ENCODE peak calls at places on chromosomes 4 and X, in nine cellular contexts. One of them, this sample, is unnamed.

GRCh38 chrX:73903941-73904340 is 340.9 kb downstream of the CHIC1 start:
- DNase-seq in GM03348: no peak
- DNase-seq in ELR: no peak
- DNase-seq in SW480: no peak
- DNase-seq in fibroblast of villous mesenchyme: peak
- DNase-seq in head of caudate nucleus: no peak
- DNase-seq in pons: no peak
- DNase-seq in stimulated activated CD8-positive, alpha-beta memory T cell treated with anti-CD3 and anti-CD28 coated beads, Interleukin-7, amount 100 ng/mL, for 1 hour: no peak
- DNase-seq in HTR-8/SVneo: no peak
- DNase-seq in this sample: no peak

GRCh38 chrX:10569946-10570345 is 50.4 kb downstream of the MID1 start:
- DNase-seq in GM03348: peak
- DNase-seq in ELR: peak
- DNase-seq in SW480: no peak
- DNase-seq in fibroblast of villous mesenchyme: no peak
- DNase-seq in head of caudate nucleus: peak
- DNase-seq in pons: no peak
- DNase-seq in stimulated activated CD8-positive, alpha-beta memory T cell treated with anti-CD3 and anti-CD28 coated beads, Interleukin-7, amount 100 ng/mL, for 1 hour: no peak
- DNase-seq in HTR-8/SVneo: no peak
- DNase-seq in this sample: no peak

GRCh38 chrX:95318882-95319281 is 1365.8 kb upstream of the DIAPH2 start:
- DNase-seq in GM03348: peak
- DNase-seq in ELR: peak
- DNase-seq in SW480: no peak
- DNase-seq in fibroblast of villous mesenchyme: no peak
- DNase-seq in head of caudate nucleus: no peak
- DNase-seq in pons: no peak
- DNase-seq in stimulated activated CD8-positive, alpha-beta memory T cell treated with anti-CD3 and anti-CD28 coated beads, Interleukin-7, amount 100 ng/mL, for 1 hour: no peak
- DNase-seq in HTR-8/SVneo: no peak
- DNase-seq in this sample: no peak

GRCh38 chr4:157741642-157742041 is 431.2 kb downstream of the GASK1B start:
- DNase-seq in GM03348: no peak
- DNase-seq in ELR: peak
- DNase-seq in SW480: no peak
- DNase-seq in fibroblast of villous mesenchyme: no peak
- DNase-seq in head of caudate nucleus: no peak
- DNase-seq in pons: no peak
- DNase-seq in stimulated activated CD8-positive, alpha-beta memory T cell treated with anti-CD3 and anti-CD28 coated beads, Interleukin-7, amount 100 ng/mL, for 1 hour: no peak
- DNase-seq in HTR-8/SVneo: no peak
- DNase-seq in this sample: no peak

GRCh38 chr4:174365018-174365587 is 81.4 kb downstream of the CEP44 start:
- DNase-seq in GM03348: peak
- DNase-seq in ELR: peak
- DNase-seq in SW480: no peak
- DNase-seq in fibroblast of villous mesenchyme: peak
- DNase-seq in head of caudate nucleus: no peak
- DNase-seq in pons: peak
- DNase-seq in stimulated activated CD8-positive, alpha-beta memory T cell treated with anti-CD3 and anti-CD28 coated beads, Interleukin-7, amount 100 ng/mL, for 1 hour: no peak
- DNase-seq in HTR-8/SVneo: peak
- DNase-seq in this sample: no peak

GRCh38 chr4:139901516-139902327 is 236.1 kb downstream of the MGST2 start:
- DNase-seq in GM03348: peak
- DNase-seq in ELR: peak
- DNase-seq in SW480: no peak
- DNase-seq in fibroblast of villous mesenchyme: peak
- DNase-seq in head of caudate nucleus: no peak
- DNase-seq in pons: peak
- DNase-seq in stimulated activated CD8-positive, alpha-beta memory T cell treated with anti-CD3 and anti-CD28 coated beads, Interleukin-7, amount 100 ng/mL, for 1 hour: no peak
- DNase-seq in HTR-8/SVneo: no peak
- DNase-seq in this sample: no peak

GRCh38 chrX:49727847-49728246 is 32.1 kb upstream of the PAGE1 start:
- DNase-seq in GM03348: no peak
- DNase-seq in ELR: no peak
- DNase-seq in SW480: no peak
- DNase-seq in fibroblast of villous mesenchyme: no peak
- DNase-seq in head of caudate nucleus: no peak
- DNase-seq in pons: no peak
- DNase-seq in stimulated activated CD8-positive, alpha-beta memory T cell treated with anti-CD3 and anti-CD28 coated beads, Interleukin-7, amount 100 ng/mL, for 1 hour: no peak
- DNase-seq in HTR-8/SVneo: no peak
- DNase-seq in this sample: no peak

GRCh38 chr4:38266616-38267015 is 306.4 kb downstream of the PTTG2 start:
- DNase-seq in GM03348: peak
- DNase-seq in ELR: peak
- DNase-seq in SW480: peak
- DNase-seq in fibroblast of villous mesenchyme: peak
- DNase-seq in head of caudate nucleus: peak
- DNase-seq in pons: peak
- DNase-seq in stimulated activated CD8-positive, alpha-beta memory T cell treated with anti-CD3 and anti-CD28 coated beads, Interleukin-7, amount 100 ng/mL, for 1 hour: no peak
- DNase-seq in HTR-8/SVneo: no peak
- DNase-seq in this sample: no peak

GRCh38 chr4:72569719-72570235 is 756 bp upstream of the ADAMTS3 start:
- DNase-seq in GM03348: peak
- DNase-seq in ELR: peak
- DNase-seq in SW480: no peak
- DNase-seq in fibroblast of villous mesenchyme: peak
- DNase-seq in head of caudate nucleus: no peak
- DNase-seq in pons: no peak
- DNase-seq in stimulated activated CD8-positive, alpha-beta memory T cell treated with anti-CD3 and anti-CD28 coated beads, Interleukin-7, amount 100 ng/mL, for 1 hour: no peak
- DNase-seq in HTR-8/SVneo: no peak
- DNase-seq in this sample: no peak

GRCh38 chrX:77014655-77015377 is 432.4 kb upstream of the FGF16 start:
- DNase-seq in GM03348: no peak
- DNase-seq in ELR: no peak
- DNase-seq in SW480: peak
- DNase-seq in fibroblast of villous mesenchyme: no peak
- DNase-seq in head of caudate nucleus: peak
- DNase-seq in pons: peak
- DNase-seq in stimulated activated CD8-positive, alpha-beta memory T cell treated with anti-CD3 and anti-CD28 coated beads, Interleukin-7, amount 100 ng/mL, for 1 hour: no peak
- DNase-seq in HTR-8/SVneo: no peak
- DNase-seq in this sample: no peak

GRCh38 chr4:2041234-2042130 is 17.6 kb upstream of the NAT8L start:
- DNase-seq in GM03348: peak
- DNase-seq in ELR: peak
- DNase-seq in SW480: peak
- DNase-seq in fibroblast of villous mesenchyme: peak
- DNase-seq in head of caudate nucleus: peak
- DNase-seq in pons: peak
- DNase-seq in stimulated activated CD8-positive, alpha-beta memory T cell treated with anti-CD3 and anti-CD28 coated beads, Interleukin-7, amount 100 ng/mL, for 1 hour: peak
- DNase-seq in HTR-8/SVneo: peak
- DNase-seq in this sample: peak

GRCh38 chr4:176735300-176735699 is 57.4 kb downstream of the VEGFC start:
- DNase-seq in GM03348: no peak
- DNase-seq in ELR: peak
- DNase-seq in SW480: no peak
- DNase-seq in fibroblast of villous mesenchyme: peak
- DNase-seq in head of caudate nucleus: no peak
- DNase-seq in pons: no peak
- DNase-seq in stimulated activated CD8-positive, alpha-beta memory T cell treated with anti-CD3 and anti-CD28 coated beads, Interleukin-7, amount 100 ng/mL, for 1 hour: no peak
- DNase-seq in HTR-8/SVneo: no peak
- DNase-seq in this sample: no peak

GRCh38 chr4:118278473-118279274 is 74.1 kb downstream of the PRSS12 start:
- DNase-seq in GM03348: peak
- DNase-seq in ELR: peak
- DNase-seq in SW480: peak
- DNase-seq in fibroblast of villous mesenchyme: peak
- DNase-seq in head of caudate nucleus: peak
- DNase-seq in pons: peak
- DNase-seq in stimulated activated CD8-positive, alpha-beta memory T cell treated with anti-CD3 and anti-CD28 coated beads, Interleukin-7, amount 100 ng/mL, for 1 hour: peak
- DNase-seq in HTR-8/SVneo: peak
- DNase-seq in this sample: peak

GRCh38 chr4:70868778-70869177 is 29.1 kb upstream of the GRSF1 start:
- DNase-seq in GM03348: no peak
- DNase-seq in ELR: no peak
- DNase-seq in SW480: no peak
- DNase-seq in fibroblast of villous mesenchyme: no peak
- DNase-seq in head of caudate nucleus: no peak
- DNase-seq in pons: no peak
- DNase-seq in stimulated activated CD8-positive, alpha-beta memory T cell treated with anti-CD3 and anti-CD28 coated beads, Interleukin-7, amount 100 ng/mL, for 1 hour: no peak
- DNase-seq in HTR-8/SVneo: no peak
- DNase-seq in this sample: no peak

GRCh38 chr4:164945146-164945545 is 32.3 kb downstream of the TRIM61 start:
- DNase-seq in GM03348: no peak
- DNase-seq in ELR: no peak
- DNase-seq in SW480: no peak
- DNase-seq in fibroblast of villous mesenchyme: no peak
- DNase-seq in head of caudate nucleus: no peak
- DNase-seq in pons: no peak
- DNase-seq in stimulated activated CD8-positive, alpha-beta memory T cell treated with anti-CD3 and anti-CD28 coated beads, Interleukin-7, amount 100 ng/mL, for 1 hour: no peak
- DNase-seq in HTR-8/SVneo: no peak
- DNase-seq in this sample: no peak

GRCh38 chr4:151165205-151166000 is 66.0 kb downstream of the RPS3A start:
- DNase-seq in GM03348: no peak
- DNase-seq in ELR: no peak
- DNase-seq in SW480: no peak
- DNase-seq in fibroblast of villous mesenchyme: peak
- DNase-seq in head of caudate nucleus: no peak
- DNase-seq in pons: no peak
- DNase-seq in stimulated activated CD8-positive, alpha-beta memory T cell treated with anti-CD3 and anti-CD28 coated beads, Interleukin-7, amount 100 ng/mL, for 1 hour: no peak
- DNase-seq in HTR-8/SVneo: no peak
- DNase-seq in this sample: no peak

GRCh38 chr4:9825049-9825448 is 43.6 kb downstream of the DRD5 start:
- DNase-seq in GM03348: no peak
- DNase-seq in ELR: no peak
- DNase-seq in SW480: no peak
- DNase-seq in fibroblast of villous mesenchyme: no peak
- DNase-seq in head of caudate nucleus: no peak
- DNase-seq in pons: no peak
- DNase-seq in stimulated activated CD8-positive, alpha-beta memory T cell treated with anti-CD3 and anti-CD28 coated beads, Interleukin-7, amount 100 ng/mL, for 1 hour: no peak
- DNase-seq in HTR-8/SVneo: no peak
- DNase-seq in this sample: no peak

GRCh38 chr4:168631241-168632151 is 134.6 kb downstream of the PALLD start:
- DNase-seq in GM03348: peak
- DNase-seq in ELR: peak
- DNase-seq in SW480: peak
- DNase-seq in fibroblast of villous mesenchyme: peak
- DNase-seq in head of caudate nucleus: peak
- DNase-seq in pons: no peak
- DNase-seq in stimulated activated CD8-positive, alpha-beta memory T cell treated with anti-CD3 and anti-CD28 coated beads, Interleukin-7, amount 100 ng/mL, for 1 hour: no peak
- DNase-seq in HTR-8/SVneo: peak
- DNase-seq in this sample: no peak

GRCh38 chr4:86358176-86358701 is 1.6 kb downstream of the MAPK10 start:
- DNase-seq in GM03348: no peak
- DNase-seq in ELR: no peak
- DNase-seq in SW480: no peak
- DNase-seq in fibroblast of villous mesenchyme: peak
- DNase-seq in head of caudate nucleus: peak
- DNase-seq in pons: peak
- DNase-seq in stimulated activated CD8-positive, alpha-beta memory T cell treated with anti-CD3 and anti-CD28 coated beads, Interleukin-7, amount 100 ng/mL, for 1 hour: no peak
- DNase-seq in HTR-8/SVneo: no peak
- DNase-seq in this sample: no peak

GRCh38 chr4:143482753-143483362 is 30.6 kb upstream of the SMARCA5 start:
- DNase-seq in GM03348: peak
- DNase-seq in ELR: peak
- DNase-seq in SW480: peak
- DNase-seq in fibroblast of villous mesenchyme: peak
- DNase-seq in head of caudate nucleus: peak
- DNase-seq in pons: peak
- DNase-seq in stimulated activated CD8-positive, alpha-beta memory T cell treated with anti-CD3 and anti-CD28 coated beads, Interleukin-7, amount 100 ng/mL, for 1 hour: no peak
- DNase-seq in HTR-8/SVneo: peak
- DNase-seq in this sample: no peak

GRCh38 chr4:1052231-1052671 is 40.8 kb downstream of the FGFRL1 start:
- DNase-seq in GM03348: no peak
- DNase-seq in ELR: no peak
- DNase-seq in SW480: no peak
- DNase-seq in fibroblast of villous mesenchyme: no peak
- DNase-seq in head of caudate nucleus: no peak
- DNase-seq in pons: no peak
- DNase-seq in stimulated activated CD8-positive, alpha-beta memory T cell treated with anti-CD3 and anti-CD28 coated beads, Interleukin-7, amount 100 ng/mL, for 1 hour: no peak
- DNase-seq in HTR-8/SVneo: no peak
- DNase-seq in this sample: no peak

GRCh38 chrX:49111846-49112245 is 11.7 kb downstream of the GPKOW start:
- DNase-seq in GM03348: no peak
- DNase-seq in ELR: no peak
- DNase-seq in SW480: no peak
- DNase-seq in fibroblast of villous mesenchyme: no peak
- DNase-seq in head of caudate nucleus: peak
- DNase-seq in pons: peak
- DNase-seq in stimulated activated CD8-positive, alpha-beta memory T cell treated with anti-CD3 and anti-CD28 coated beads, Interleukin-7, amount 100 ng/mL, for 1 hour: no peak
- DNase-seq in HTR-8/SVneo: no peak
- DNase-seq in this sample: no peak

GRCh38 chrX:149870840-149871239 is 10.1 kb upstream of the MAGEA8 start:
- DNase-seq in GM03348: no peak
- DNase-seq in ELR: no peak
- DNase-seq in SW480: no peak
- DNase-seq in fibroblast of villous mesenchyme: no peak
- DNase-seq in head of caudate nucleus: no peak
- DNase-seq in pons: no peak
- DNase-seq in stimulated activated CD8-positive, alpha-beta memory T cell treated with anti-CD3 and anti-CD28 coated beads, Interleukin-7, amount 100 ng/mL, for 1 hour: no peak
- DNase-seq in HTR-8/SVneo: no peak
- DNase-seq in this sample: no peak

GRCh38 chr4:107319386-107319785 is 283.3 kb upstream of the DKK2 start:
- DNase-seq in GM03348: no peak
- DNase-seq in ELR: no peak
- DNase-seq in SW480: no peak
- DNase-seq in fibroblast of villous mesenchyme: peak
- DNase-seq in head of caudate nucleus: no peak
- DNase-seq in pons: no peak
- DNase-seq in stimulated activated CD8-positive, alpha-beta memory T cell treated with anti-CD3 and anti-CD28 coated beads, Interleukin-7, amount 100 ng/mL, for 1 hour: no peak
- DNase-seq in HTR-8/SVneo: no peak
- DNase-seq in this sample: no peak

This sample was measured in activated T-helper 1 cell treated with Interleukin-2 at 50 U/mL for 16 hours.